ENCODE peak calls at places on chromosomes 4 and X, in six cellular contexts. B is lower lobe of right lung, S is psoas muscle, W is NB4, X is heart left ventricle, Z is cardiac muscle cell. R is an unnamed sample.

GRCh38 chr4:82123934-82124333 is 249.9 kb downstream of the HNRNPD start:
- DNase-seq in B (no peak), S (no peak), W (peak), X (no peak), Z (no peak), R (no peak)

GRCh38 chr4:79551555-79551954 is 143.5 kb upstream of the GK2 start:
- DNase-seq in B (no peak), S (no peak), W (no peak), X (no peak), Z (no peak), R (no peak)

GRCh38 chrX:17390325-17390992 is 15.5 kb downstream of the NHS start:
- DNase-seq in B (no peak), S (no peak), W (no peak), X (no peak), Z (no peak), R (no peak)

GRCh38 chr4:101217353-101218031 is 129.8 kb downstream of the PPP3CA start:
- DNase-seq in B (no peak), S (no peak), W (no peak), X (no peak), Z (no peak), R (peak)

GRCh38 chr4:126028871-126029270 is 714.1 kb downstream of the FAT4 start:
- DNase-seq in B (no peak), S (no peak), W (no peak), X (no peak), Z (no peak), R (no peak)

GRCh38 chr4:181548873-181549541 is 694.2 kb upstream of the TENM3 start:
- DNase-seq in B (no peak), S (no peak), W (peak), X (no peak), Z (no peak), R (peak)

GRCh38 chr4:127370495-127371069 is 262.2 kb upstream of the INTU start:
- DNase-seq in B (no peak), S (peak), W (no peak), X (peak), Z (no peak), R (no peak)

GRCh38 chr4:620851-621261 is 4.5 kb upstream of the PDE6B start:
- DNase-seq in B (no peak), S (no peak), W (no peak), X (no peak), Z (no peak), R (no peak)

GRCh38 chr4:143581331-143581961 is 67.9 kb downstream of the SMARCA5 start:
- DNase-seq in B (no peak), S (no peak), W (no peak), X (no peak), Z (no peak), R (no peak)

GRCh38 chrX:101460669-101461068 is 24.6 kb upstream of the ARMCX4 start:
- DNase-seq in B (no peak), S (no peak), W (no peak), X (no peak), Z (no peak), R (no peak)

GRCh38 chrX:20829665-20830481 is 544.3 kb upstream of the CNKSR2 start:
- DNase-seq in B (no peak), S (no peak), W (peak), X (no peak), Z (no peak), R (no peak)

GRCh38 chr4:123597586-123597985 is 201.0 kb downstream of the SPRY1 start:
- DNase-seq in B (no peak), S (no peak), W (no peak), X (no peak), Z (no peak), R (peak)

GRCh38 chrX:42536286-42536685 is 241.7 kb downstream of the PPP1R2C start:
- DNase-seq in B (no peak), S (no peak), W (no peak), X (no peak), Z (no peak), R (no peak)

GRCh38 chrX:41382699-41383645 is 49.0 kb downstream of the DDX3X start:
- DNase-seq in B (no peak), S (no peak), W (peak), X (no peak), Z (no peak), R (peak)

GRCh38 chr4:185421366-185422124 is 4.2 kb downstream of the UFSP2 start:
- DNase-seq in B (no peak), S (no peak), W (no peak), X (no peak), Z (no peak), R (peak)

GRCh38 chrX:53374222-53374820 is 48.1 kb downstream of the SMC1A start:
- DNase-seq in B (no peak), S (no peak), W (peak), X (no peak), Z (no peak), R (no peak)

GRCh38 chrX:88903989-88904718 is 157.1 kb downstream of the CPXCR1 start:
- DNase-seq in B (no peak), S (no peak), W (no peak), X (no peak), Z (no peak), R (no peak)

GRCh38 chrX:45775462-45775861 is 574.8 kb upstream of the DIPK2B start:
- DNase-seq in B (no peak), S (no peak), W (no peak), X (no peak), Z (no peak), R (peak)

GRCh38 chr4:23097251-23097650 is 404.5 kb downstream of the GBA3 start:
- DNase-seq in B (no peak), S (no peak), W (peak), X (no peak), Z (no peak), R (no peak)

GRCh38 chrX:48003367-48003757 is 427 bp downstream of the ZNF182 start:
- DNase-seq in B (no peak), S (no peak), W (peak), X (no peak), Z (no peak), R (no peak)

GRCh38 chrX:20177093-20177492 is 35.5 kb upstream of the EIF1AX start:
- DNase-seq in B (no peak), S (no peak), W (no peak), X (no peak), Z (no peak), R (no peak)

GRCh38 chrX:139680356-139680755 is 27.6 kb downstream of the MCF2 start:
- DNase-seq in B (no peak), S (no peak), W (no peak), X (no peak), Z (no peak), R (no peak)

GRCh38 chr4:99301376-99302164 is 10.8 kb upstream of the ADH1A start:
- DNase-seq in B (no peak), S (no peak), W (no peak), X (no peak), Z (no peak), R (no peak)

GRCh38 chrX:14922437-14922836 is 49.2 kb downstream of the MOSPD2 start:
- DNase-seq in B (no peak), S (no peak), W (no peak), X (no peak), Z (peak), R (peak)

GRCh38 chr4:150123982-150124670 is 45.9 kb downstream of the DCLK2 start:
- DNase-seq in B (no peak), S (no peak), W (no peak), X (no peak), Z (no peak), R (no peak)

GRCh38 chr4:3387943-3388348 is 53.8 kb upstream of the HGFAC start:
- DNase-seq in B (peak), S (peak), W (peak), X (peak), Z (peak), R (peak)

GRCh38 chrX:115174548-115174947 is 14.7 kb upstream of the RBMXL3 start:
- DNase-seq in B (no peak), S (no peak), W (no peak), X (no peak), Z (no peak), R (no peak)

GRCh38 chr4:168930413-168931196 is 79.5 kb downstream of the CBR4 start:
- DNase-seq in B (no peak), S (no peak), W (no peak), X (no peak), Z (no peak), R (no peak)

GRCh38 chrX:151176351-151176750 is at the start of gene GPR50:
- DNase-seq in B (no peak), S (no peak), W (no peak), X (no peak), Z (peak), R (no peak)

GRCh38 chrX:138886769-138887168 is 175.3 kb upstream of the FGF13 start:
- DNase-seq in B (no peak), S (no peak), W (no peak), X (no peak), Z (no peak), R (no peak)

GRCh38 chrX:147811803-147812202 is 99.9 kb upstream of the FMR1 start:
- DNase-seq in B (no peak), S (no peak), W (no peak), X (no peak), Z (no peak), R (no peak)

GRCh38 chr4:151659631-151660030 is 101.2 kb downstream of the GATB start:
- DNase-seq in B (no peak), S (peak), W (no peak), X (no peak), Z (no peak), R (no peak)

GRCh38 chr4:151658959-151659593 is 101.7 kb downstream of the GATB start:
- DNase-seq in B (no peak), S (no peak), W (no peak), X (no peak), Z (no peak), R (peak)

GRCh38 chr4:151661873-151662272 is 98.9 kb downstream of the GATB start:
- DNase-seq in B (no peak), S (no peak), W (no peak), X (no peak), Z (no peak), R (no peak)

GRCh38 chr4:151660676-151661075 is 100.1 kb downstream of the GATB start:
- DNase-seq in B (no peak), S (no peak), W (no peak), X (no peak), Z (no peak), R (no peak)

GRCh38 chr4:151657896-151658295 is 102.9 kb downstream of the GATB start:
- DNase-seq in B (no peak), S (no peak), W (no peak), X (no peak), Z (no peak), R (no peak)
- TF ChIP-seq CTCF in B (no peak), S (no peak), W (no peak), X (no peak), Z (no peak), R (no peak)

GRCh38 chr4:88390128-88390527 is 11.5 kb downstream of the HERC6 start:
- DNase-seq in B (no peak), S (no peak), W (no peak), X (no peak), Z (no peak), R (no peak)

GRCh38 chr4:88391703-88392102 is 13.1 kb downstream of the HERC6 start:
- DNase-seq in B (no peak), S (no peak), W (no peak), X (no peak), Z (no peak), R (no peak)
- TF ChIP-seq CTCF in B (no peak), S (no peak), W (no peak), X (no peak), Z (no peak), R (no peak)

DNA sequence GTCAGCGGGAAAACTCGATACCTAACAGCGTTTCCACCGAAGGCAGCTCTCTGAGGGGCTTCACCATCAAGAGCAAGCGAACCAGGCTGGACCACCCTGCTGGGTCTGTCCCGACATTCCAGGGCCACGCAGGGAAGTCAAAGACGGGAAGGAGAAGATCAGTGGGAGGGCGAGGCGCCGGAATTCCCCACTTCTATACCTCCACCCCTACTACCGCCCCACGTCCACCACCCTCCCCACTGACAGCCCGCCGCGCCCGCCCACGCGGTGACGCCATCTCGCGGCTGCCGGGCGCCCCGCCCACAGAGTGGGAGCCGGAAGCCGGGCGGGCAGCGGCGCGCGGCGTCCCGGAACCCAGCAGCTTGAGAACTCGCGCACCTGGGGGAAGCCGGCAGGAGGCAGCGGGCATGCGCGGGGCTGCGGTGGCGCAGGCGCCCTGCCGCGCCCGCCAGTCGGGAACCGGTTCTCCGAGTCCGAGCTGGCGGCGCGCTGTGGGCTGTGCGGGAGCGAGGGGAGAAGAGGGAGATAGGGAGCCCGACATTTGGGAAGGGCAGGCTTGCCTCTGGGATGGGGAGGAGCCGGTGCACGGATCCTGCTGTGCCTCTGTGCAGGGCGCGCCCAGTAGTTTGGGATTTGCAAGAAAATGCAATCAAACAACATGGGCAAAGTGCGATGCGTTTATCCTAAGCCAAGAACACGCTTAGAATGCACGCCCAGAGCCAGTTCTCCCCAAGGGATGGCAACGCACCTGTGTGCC is 3.2 kb upstream of the STIM2 start:
- DNase-seq in B (peak), S (peak), W (peak), X (peak), Z (peak), R (peak)
- TF ChIP-seq CTCF in B (no peak), S (no peak), W (no peak), X (no peak), Z (no peak), R (peak)

DNA sequence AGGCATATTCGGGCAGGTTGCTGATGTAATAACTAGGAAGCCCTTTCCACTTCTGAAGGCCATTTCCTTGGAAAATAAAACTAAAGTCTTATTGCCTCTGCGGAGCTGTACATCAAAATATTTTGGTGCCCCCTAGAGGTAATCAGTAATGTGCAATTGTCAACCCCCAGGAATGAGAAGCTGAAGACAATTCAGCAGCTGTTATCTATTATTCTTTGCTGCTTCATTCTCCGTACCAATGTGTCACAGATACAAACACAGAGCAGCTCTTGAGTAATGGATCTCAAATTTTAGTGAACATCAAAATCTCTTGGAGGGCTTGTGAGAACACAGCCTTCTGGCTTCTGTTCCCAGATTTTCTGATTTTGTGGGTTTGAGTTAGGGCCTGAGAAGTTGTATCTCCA is 3.5 kb upstream of the SLIT2 start:
- DNase-seq in B (no peak), S (no peak), W (peak), X (no peak), Z (peak), R (peak)
- TF ChIP-seq CTCF in B (peak), S (peak), W (peak), X (peak), Z (peak), R (peak)

DNA sequence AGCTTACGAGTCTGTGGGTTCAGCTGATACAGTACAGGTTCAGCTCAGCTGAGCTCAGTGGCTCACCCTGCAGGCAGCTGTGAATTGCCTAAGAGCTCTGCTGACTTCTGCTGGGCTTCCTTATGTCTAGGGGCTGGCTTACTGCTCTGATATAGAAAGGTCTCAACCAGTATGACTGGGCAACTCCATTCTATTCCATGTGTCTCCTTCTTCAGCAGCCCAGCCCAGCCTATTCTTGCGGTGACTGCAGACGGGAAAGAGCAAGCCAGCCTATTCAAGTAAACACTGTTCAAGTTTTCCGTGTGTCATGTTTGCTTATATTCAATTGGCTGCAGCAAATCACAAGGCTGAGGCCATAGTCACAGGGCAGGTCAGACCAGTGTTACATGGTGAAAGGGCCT is 615.4 kb upstream of the ZFP42 start:
- DNase-seq in B (peak), S (no peak), W (peak), X (no peak), Z (peak), R (peak)
- TF ChIP-seq CTCF in B (no peak), S (no peak), W (no peak), X (no peak), Z (peak), R (peak)

GRCh38 chr4:24892778-24893177 is 20.1 kb downstream of the CCDC149 start:
- DNase-seq in B (no peak), S (no peak), W (no peak), X (no peak), Z (no peak), R (no peak)
- TF ChIP-seq CTCF in B (no peak), S (no peak), W (no peak), X (no peak), Z (no peak), R (no peak)

GRCh38 chrX:104270212-104270611 is 15.5 kb upstream of the ESX1 start:
- DNase-seq in B (no peak), S (no peak), W (peak), X (no peak), Z (no peak), R (no peak)

GRCh38 chrX:104270916-104271512 is 16.3 kb upstream of the ESX1 start:
- DNase-seq in B (no peak), S (peak), W (peak), X (peak), Z (peak), R (peak)
- TF ChIP-seq CTCF in B (peak), S (peak), W (peak), X (peak), Z (peak), R (peak)

GRCh38 chr4:175562111-175562510 is 250.0 kb downstream of the GPM6A start:
- DNase-seq in B (no peak), S (no peak), W (no peak), X (no peak), Z (no peak), R (no peak)

GRCh38 chr4:175561691-175562090 is 250.4 kb downstream of the GPM6A start:
- DNase-seq in B (no peak), S (no peak), W (no peak), X (no peak), Z (no peak), R (no peak)

GRCh38 chr4:175562537-175562936 is 249.5 kb downstream of the GPM6A start:
- DNase-seq in B (no peak), S (no peak), W (no peak), X (no peak), Z (no peak), R (no peak)

DNA sequence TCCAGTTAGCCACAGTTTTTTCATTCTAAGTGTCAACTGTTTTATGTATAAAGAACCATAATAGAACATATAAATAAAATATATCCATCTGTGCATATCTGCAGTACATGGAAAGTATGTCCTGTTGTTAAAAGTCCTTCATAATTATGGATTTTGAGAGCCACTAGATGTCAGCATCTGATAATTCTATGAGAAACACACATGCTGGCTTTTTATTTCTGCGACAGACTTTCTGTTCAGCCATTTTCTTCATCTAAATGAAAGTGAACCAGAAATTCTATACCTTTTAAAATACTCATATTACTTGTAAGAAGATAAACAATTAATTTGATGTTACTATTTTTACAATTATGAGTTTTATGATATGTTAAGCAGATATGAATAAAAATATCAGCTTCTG is 251.4 kb downstream of the GPM6A start:
- DNase-seq in B (no peak), S (no peak), W (peak), X (no peak), Z (no peak), R (peak)
- TF ChIP-seq CTCF in B (no peak), S (peak), W (no peak), X (peak), Z (no peak), R (peak)

GRCh38 chrX:22389544-22390243 is 117.0 kb downstream of the CBLL2 start:
- DNase-seq in B (no peak), S (no peak), W (no peak), X (no peak), Z (no peak), R (peak)

GRCh38 chrX:22378296-22378695 is 105.6 kb downstream of the CBLL2 start:
- DNase-seq in B (no peak), S (no peak), W (no peak), X (no peak), Z (no peak), R (peak)

DNA sequence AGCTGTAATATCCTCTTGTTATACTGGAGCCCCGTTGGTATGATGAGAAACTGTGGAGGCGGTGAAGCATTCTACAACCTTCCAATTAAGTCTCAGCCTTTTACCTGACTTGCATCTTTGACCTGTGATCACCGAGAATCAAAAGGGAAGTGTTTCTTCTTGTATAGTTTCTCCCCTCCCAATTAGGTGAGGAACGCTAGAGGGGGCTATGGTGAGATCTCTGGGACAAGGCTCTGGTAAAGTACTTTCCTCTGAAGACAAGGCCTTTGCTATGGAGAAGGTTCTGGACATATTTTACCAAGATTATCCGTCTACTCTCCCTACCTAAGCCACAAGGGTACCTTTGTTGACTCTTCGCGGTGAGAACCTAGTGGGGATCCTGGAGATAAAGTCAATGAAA is 111.3 kb downstream of the CBLL2 start:
- DNase-seq in B (no peak), S (no peak), W (no peak), X (no peak), Z (no peak), R (no peak)
- TF ChIP-seq CTCF in B (no peak), S (no peak), W (no peak), X (no peak), Z (no peak), R (no peak)